ENCODE peak calls at places on chromosome 2, in four cellular contexts. J is RWPE1, I is NCI-H345, O is NCI-H460. N is an unnamed sample.

GRCh38 chr2:55296393-55296792 is 27.4 kb upstream of the MTIF2 start:
- DNase-seq in I (no peak), O (no peak), J (no peak), N (no peak)

GRCh38 chr2:107525420-107525819 is 301.3 kb upstream of the RGPD4 start:
- DNase-seq in J (no peak), O (no peak), I (no peak), N (no peak)

GRCh38 chr2:169280502-169280901 is 81.8 kb downstream of the LRP2 start:
- DNase-seq in I (no peak), J (no peak), O (no peak), N (no peak)

GRCh38 chr2:174840436-174840835 is 76.2 kb upstream of the CHRNA1 start:
- DNase-seq in O (no peak), I (no peak), J (no peak), N (no peak)

GRCh38 chr2:217218269-217219140 is 358.6 kb upstream of the TNP1 start:
- DNase-seq in J (no peak), I (no peak), O (no peak), N (peak)

GRCh38 chr2:47321006-47321405 is 82.0 kb upstream of the MSH2 start:
- DNase-seq in J (no peak), I (no peak), O (no peak), N (no peak)

GRCh38 chr2:53802617-53803115 is 15.8 kb downstream of the ERLEC1 start:
- DNase-seq in O (no peak), J (no peak), I (no peak), N (no peak)

GRCh38 chr2:30139131-30139870 is 7.5 kb upstream of the YPEL5 start:
- DNase-seq in J (no peak), O (no peak), I (no peak), N (no peak)

GRCh38 chr2:208466133-208466919 is 59.7 kb downstream of the PTH2R start:
- DNase-seq in J (peak), I (peak), O (peak), N (no peak)

GRCh38 chr2:36695746-36696415 is 626 bp upstream of the VIT start:
- DNase-seq in I (no peak), J (peak), O (no peak), N (peak)

GRCh38 chr2:3535794-3536681 is 16.7 kb upstream of the ADI1 start:
- DNase-seq in J (peak), I (no peak), O (peak), N (peak)

GRCh38 chr2:83565231-83566025 is 893.7 kb downstream of the SUCLG1 start:
- DNase-seq in I (no peak), O (no peak), J (no peak), N (no peak)

GRCh38 chr2:204040016-204040415 is 103.5 kb downstream of the ICOS start:
- DNase-seq in I (no peak), O (no peak), J (no peak), N (no peak)

GRCh38 chr2:1936411-1936980 is 192.2 kb upstream of the PXDN start:
- DNase-seq in O (no peak), J (no peak), I (no peak), N (no peak)

GRCh38 chr2:240982821-240983281 is 15.6 kb upstream of the SNED1 start:
- DNase-seq in I (no peak), J (no peak), O (no peak), N (no peak)

GRCh38 chr2:225328192-225328591 is 71.3 kb upstream of the NYAP2 start:
- DNase-seq in I (no peak), O (no peak), J (no peak), N (peak)